ENCODE peak calls at places on chromosomes 5 and 9, in seven cellular contexts. One of them, this sample, is unnamed.
A peak's percentile ranks its signal among the peaks of the same experiment; 100 is the strongest.

GRCh38 chr9:133108794-133109641 is 12.0 kb downstream of the RALGDS start:
- DNase-seq in GM13977: no peak
- DNase-seq in fibroblast of pulmonary artery: no peak
- DNase-seq in CD4-positive, alpha-beta T cell: no peak
- DNase-seq in BJ: no peak
- DNase-seq in ovary: peak; percentile 26
- DNase-seq in omental fat pad: no peak
- DNase-seq in this sample: no peak

GRCh38 chr9:107106416-107106815 is 176.7 kb upstream of the RAD23B start:
- DNase-seq in GM13977: no peak
- DNase-seq in ovary: no peak
- DNase-seq in BJ: no peak
- DNase-seq in fibroblast of pulmonary artery: no peak
- DNase-seq in CD4-positive, alpha-beta T cell: no peak
- DNase-seq in omental fat pad: no peak
- DNase-seq in this sample: no peak

GRCh38 chr9:6467006-6467625 is 54.1 kb downstream of the UHRF2 start:
- DNase-seq in BJ: no peak
- DNase-seq in GM13977: no peak
- DNase-seq in omental fat pad: no peak
- DNase-seq in CD4-positive, alpha-beta T cell: no peak
- DNase-seq in ovary: no peak
- DNase-seq in fibroblast of pulmonary artery: peak; percentile 47
- DNase-seq in this sample: no peak

GRCh38 chr9:23769307-23769935 is 56.6 kb downstream of the ELAVL2 start:
- DNase-seq in BJ: peak; percentile 83
- DNase-seq in GM13977: no peak
- DNase-seq in CD4-positive, alpha-beta T cell: no peak
- DNase-seq in omental fat pad: no peak
- DNase-seq in fibroblast of pulmonary artery: peak; percentile 0
- DNase-seq in ovary: no peak
- DNase-seq in this sample: no peak

GRCh38 chr5:8865686-8866374 is 680.0 kb downstream of the SEMA5A start:
- DNase-seq in fibroblast of pulmonary artery: no peak
- DNase-seq in omental fat pad: no peak
- DNase-seq in ovary: no peak
- DNase-seq in GM13977: no peak
- DNase-seq in BJ: no peak
- DNase-seq in CD4-positive, alpha-beta T cell: no peak
- DNase-seq in this sample: no peak

GRCh38 chr9:32551491-32552049 is 557 bp upstream of the SMIM27 start:
- DNase-seq in ovary: peak; percentile 58
- DNase-seq in GM13977: peak; percentile 39
- DNase-seq in omental fat pad: no peak
- DNase-seq in CD4-positive, alpha-beta T cell: peak; percentile 48
- DNase-seq in fibroblast of pulmonary artery: peak; percentile 25
- DNase-seq in BJ: no peak
- DNase-seq in this sample: no peak

GRCh38 chr9:94950733-94951590 is 224.5 kb downstream of the AOPEP start:
- DNase-seq in fibroblast of pulmonary artery: peak; percentile 44
- DNase-seq in CD4-positive, alpha-beta T cell: no peak
- DNase-seq in BJ: no peak
- DNase-seq in omental fat pad: no peak
- DNase-seq in ovary: no peak
- DNase-seq in GM13977: no peak
- DNase-seq in this sample: no peak

GRCh38 chr5:76000586-76000985 is 82.6 kb upstream of the SV2C start:
- DNase-seq in ovary: no peak
- DNase-seq in CD4-positive, alpha-beta T cell: no peak
- DNase-seq in omental fat pad: no peak
- DNase-seq in BJ: no peak
- DNase-seq in GM13977: no peak
- DNase-seq in fibroblast of pulmonary artery: no peak
- DNase-seq in this sample: no peak

GRCh38 chr9:87701491-87701890 is 24.4 kb upstream of the CTSL start:
- DNase-seq in BJ: no peak
- DNase-seq in GM13977: no peak
- DNase-seq in omental fat pad: no peak
- DNase-seq in ovary: no peak
- DNase-seq in CD4-positive, alpha-beta T cell: no peak
- DNase-seq in fibroblast of pulmonary artery: no peak
- DNase-seq in this sample: no peak

GRCh38 chr9:14652729-14653377 is 40.4 kb downstream of the ZDHHC21 start:
- DNase-seq in ovary: no peak
- DNase-seq in CD4-positive, alpha-beta T cell: no peak
- DNase-seq in GM13977: no peak
- DNase-seq in fibroblast of pulmonary artery: peak; percentile 29
- DNase-seq in omental fat pad: no peak
- DNase-seq in BJ: no peak
- DNase-seq in this sample: no peak

GRCh38 chr5:31106259-31106658 is 87.2 kb upstream of the CDH6 start:
- DNase-seq in BJ: no peak
- DNase-seq in omental fat pad: no peak
- DNase-seq in ovary: no peak
- DNase-seq in fibroblast of pulmonary artery: no peak
- DNase-seq in GM13977: no peak
- DNase-seq in CD4-positive, alpha-beta T cell: no peak
- DNase-seq in this sample: no peak

GRCh38 chr5:52893105-52893504 is 96.0 kb upstream of the ITGA2 start:
- DNase-seq in CD4-positive, alpha-beta T cell: no peak
- DNase-seq in ovary: no peak
- DNase-seq in omental fat pad: no peak
- DNase-seq in BJ: no peak
- DNase-seq in GM13977: no peak
- DNase-seq in fibroblast of pulmonary artery: peak; percentile 82
- DNase-seq in this sample: no peak

GRCh38 chr5:19988447-19988846 is 447 bp upstream of the CDH18 start:
- DNase-seq in BJ: no peak
- DNase-seq in ovary: no peak
- DNase-seq in GM13977: no peak
- DNase-seq in omental fat pad: no peak
- DNase-seq in fibroblast of pulmonary artery: no peak
- DNase-seq in CD4-positive, alpha-beta T cell: no peak
- DNase-seq in this sample: no peak

GRCh38 chr5:36928947-36929346 is 52.4 kb downstream of the NIPBL start:
- DNase-seq in GM13977: no peak
- DNase-seq in ovary: no peak
- DNase-seq in BJ: peak; percentile 42
- DNase-seq in fibroblast of pulmonary artery: peak; percentile 35
- DNase-seq in omental fat pad: no peak
- DNase-seq in CD4-positive, alpha-beta T cell: no peak
- DNase-seq in this sample: no peak

DNA sequence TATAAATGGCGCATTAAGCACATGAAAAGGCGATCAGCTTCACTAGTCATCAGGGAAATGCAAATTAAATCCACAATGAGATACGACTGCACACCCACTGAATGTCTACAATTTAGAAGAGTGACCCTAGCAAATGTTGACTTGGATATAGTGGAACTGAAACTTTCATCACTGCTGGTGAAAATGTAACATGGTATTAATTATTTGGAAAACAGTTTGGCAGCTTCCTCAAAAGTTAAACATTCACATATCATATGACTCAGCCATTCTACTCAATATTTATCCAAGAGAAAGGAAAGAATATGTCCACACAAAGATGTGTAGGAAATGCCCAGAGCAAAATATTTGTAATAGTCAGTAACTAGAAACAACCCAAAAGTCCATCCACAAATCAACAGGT is 146.5 kb downstream of the LPAR1 start:
- DNase-seq in ovary: no peak
- DNase-seq in omental fat pad: no peak
- DNase-seq in CD4-positive, alpha-beta T cell: no peak
- DNase-seq in BJ: no peak
- DNase-seq in fibroblast of pulmonary artery: peak; percentile 20
- DNase-seq in GM13977: no peak
- DNase-seq in this sample: no peak
- TF ChIP-seq CTCF in ovary: no peak
- TF ChIP-seq CTCF in omental fat pad: no peak
- TF ChIP-seq CTCF in CD4-positive, alpha-beta T cell: no peak
- TF ChIP-seq CTCF in BJ: no peak
- TF ChIP-seq CTCF in fibroblast of pulmonary artery: no peak
- TF ChIP-seq CTCF in GM13977: no peak
- TF ChIP-seq CTCF in this sample: no peak

GRCh38 chr5:107104774-107105050 is 566.0 kb downstream of the EFNA5 start:
- DNase-seq in ovary: no peak
- DNase-seq in GM13977: no peak
- DNase-seq in omental fat pad: no peak
- DNase-seq in CD4-positive, alpha-beta T cell: no peak
- DNase-seq in BJ: no peak
- DNase-seq in fibroblast of pulmonary artery: peak; percentile 30
- DNase-seq in this sample: no peak
- TF ChIP-seq CTCF in ovary: no peak
- TF ChIP-seq CTCF in GM13977: peak; percentile 51
- TF ChIP-seq CTCF in omental fat pad: no peak
- TF ChIP-seq CTCF in CD4-positive, alpha-beta T cell: no peak
- TF ChIP-seq CTCF in BJ: no peak
- TF ChIP-seq CTCF in fibroblast of pulmonary artery: peak; percentile 27
- TF ChIP-seq CTCF in this sample: no peak

DNA sequence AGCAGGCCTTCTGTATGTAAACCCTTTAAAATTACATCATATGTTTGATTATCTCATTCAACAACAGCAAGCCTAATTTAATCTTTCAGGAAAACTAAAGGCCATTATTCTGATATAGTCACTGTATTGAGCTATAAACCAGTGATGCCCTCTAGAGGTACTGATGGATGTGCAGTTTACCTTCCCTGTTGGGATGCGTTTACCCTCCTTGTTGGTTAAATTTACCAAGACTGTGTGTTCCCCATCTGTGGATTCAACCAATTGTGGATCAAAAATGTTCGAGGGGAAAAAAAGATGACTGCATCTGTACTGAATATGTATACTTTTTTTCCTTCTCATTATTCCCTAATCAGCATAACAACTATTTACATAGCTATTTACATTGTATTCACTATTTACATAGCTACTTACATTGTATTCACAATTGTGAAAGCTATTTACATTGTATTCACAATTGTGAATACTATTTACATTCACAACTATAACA is 3.7 kb upstream of the BAAT start:
- DNase-seq in BJ: no peak
- DNase-seq in fibroblast of pulmonary artery: no peak
- DNase-seq in omental fat pad: no peak
- DNase-seq in CD4-positive, alpha-beta T cell: no peak
- DNase-seq in GM13977: no peak
- DNase-seq in ovary: no peak
- DNase-seq in this sample: no peak
- TF ChIP-seq CTCF in BJ: peak; percentile 42
- TF ChIP-seq CTCF in fibroblast of pulmonary artery: peak; percentile 60
- TF ChIP-seq CTCF in omental fat pad: no peak
- TF ChIP-seq CTCF in CD4-positive, alpha-beta T cell: no peak
- TF ChIP-seq CTCF in GM13977: peak; percentile 22
- TF ChIP-seq CTCF in ovary: no peak
- TF ChIP-seq CTCF in this sample: no peak

GRCh38 chr9:138075961-138076649 is 198.5 kb downstream of the CACNA1B start:
- DNase-seq in fibroblast of pulmonary artery: no peak
- DNase-seq in omental fat pad: no peak
- DNase-seq in CD4-positive, alpha-beta T cell: peak; percentile 10
- DNase-seq in ovary: no peak
- DNase-seq in BJ: no peak
- DNase-seq in GM13977: no peak
- DNase-seq in this sample: no peak
- TF ChIP-seq CTCF in fibroblast of pulmonary artery: no peak
- TF ChIP-seq CTCF in omental fat pad: no peak
- TF ChIP-seq CTCF in CD4-positive, alpha-beta T cell: no peak
- TF ChIP-seq CTCF in ovary: no peak
- TF ChIP-seq CTCF in BJ: no peak
- TF ChIP-seq CTCF in GM13977: no peak
- TF ChIP-seq CTCF in this sample: no peak

DNA sequence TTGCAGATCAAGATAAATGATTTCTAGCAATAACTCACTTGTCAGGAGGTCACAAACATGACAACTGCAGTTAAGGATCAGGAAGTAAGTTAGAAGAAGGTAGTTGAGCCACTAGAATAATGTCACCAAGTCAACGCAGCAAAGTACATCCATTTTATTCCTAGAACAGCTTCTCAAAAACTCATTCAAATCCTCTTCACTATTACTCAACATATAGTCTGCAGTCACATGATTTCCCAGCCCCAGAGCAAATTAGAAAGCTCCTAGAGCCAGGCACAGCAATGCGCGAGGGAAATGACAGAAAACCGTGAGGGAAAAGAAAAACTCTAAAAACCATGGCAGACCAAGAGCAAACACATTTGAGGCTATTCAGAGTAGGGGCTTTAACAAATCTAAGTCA is 49.9 kb upstream of the ZNF622 start:
- DNase-seq in BJ: no peak
- DNase-seq in CD4-positive, alpha-beta T cell: no peak
- DNase-seq in ovary: no peak
- DNase-seq in fibroblast of pulmonary artery: no peak
- DNase-seq in omental fat pad: no peak
- DNase-seq in GM13977: no peak
- DNase-seq in this sample: no peak
- TF ChIP-seq CTCF in BJ: no peak
- TF ChIP-seq CTCF in CD4-positive, alpha-beta T cell: no peak
- TF ChIP-seq CTCF in ovary: no peak
- TF ChIP-seq CTCF in fibroblast of pulmonary artery: no peak
- TF ChIP-seq CTCF in omental fat pad: no peak
- TF ChIP-seq CTCF in GM13977: no peak
- TF ChIP-seq CTCF in this sample: no peak

GRCh38 chr9:124392855-124393460 is 22.3 kb downstream of the PSMB7 start:
- DNase-seq in GM13977: no peak
- DNase-seq in omental fat pad: no peak
- DNase-seq in BJ: peak; percentile 66
- DNase-seq in ovary: no peak
- DNase-seq in CD4-positive, alpha-beta T cell: no peak
- DNase-seq in fibroblast of pulmonary artery: peak; percentile 69
- DNase-seq in this sample: no peak
- TF ChIP-seq CTCF in GM13977: no peak
- TF ChIP-seq CTCF in omental fat pad: no peak
- TF ChIP-seq CTCF in BJ: peak; percentile 65
- TF ChIP-seq CTCF in ovary: no peak
- TF ChIP-seq CTCF in CD4-positive, alpha-beta T cell: no peak
- TF ChIP-seq CTCF in fibroblast of pulmonary artery: peak; percentile 67
- TF ChIP-seq CTCF in this sample: peak; percentile 29

DNA sequence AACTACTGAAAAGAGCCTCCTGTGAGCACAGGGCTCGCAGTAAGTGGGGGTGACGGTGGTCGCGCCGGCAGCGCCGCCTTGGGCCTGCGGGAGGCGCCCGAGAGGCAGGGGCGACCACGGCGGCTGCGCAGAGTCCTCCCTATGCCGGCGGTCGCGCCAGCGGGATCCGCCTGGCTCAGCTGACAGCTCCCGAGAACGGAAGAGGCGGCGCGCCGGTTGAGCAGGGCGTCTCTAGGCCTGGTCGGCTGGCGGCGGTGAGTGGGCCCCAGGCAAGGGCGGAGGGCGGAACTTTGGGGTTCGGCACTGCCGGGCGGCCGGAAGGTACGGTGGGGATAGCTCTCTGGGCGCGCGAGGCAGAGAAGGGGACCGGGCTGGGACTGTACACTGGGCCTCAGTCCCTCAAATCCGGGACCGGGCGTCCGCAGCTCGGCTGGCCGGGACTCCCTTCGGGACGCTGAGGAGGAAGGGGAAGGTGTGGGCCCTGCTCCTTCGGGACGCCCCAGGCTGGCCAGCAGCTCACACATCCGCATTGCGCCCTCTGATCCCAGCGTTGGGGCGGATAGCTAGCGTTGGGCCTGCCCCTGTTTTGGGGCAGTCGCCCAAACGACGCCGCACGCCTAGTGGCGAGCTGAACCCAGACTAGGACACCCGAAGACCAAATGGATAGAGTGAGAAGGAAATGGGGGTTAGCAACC is at the start of gene RNF14:
- DNase-seq in omental fat pad: peak; percentile 77
- DNase-seq in CD4-positive, alpha-beta T cell: peak; percentile 88
- DNase-seq in fibroblast of pulmonary artery: peak; percentile 92
- DNase-seq in BJ: peak; percentile 59
- DNase-seq in ovary: peak; percentile 95
- DNase-seq in GM13977: peak; percentile 94
- DNase-seq in this sample: peak; percentile 92
- TF ChIP-seq CTCF in omental fat pad: peak; percentile 58
- TF ChIP-seq CTCF in CD4-positive, alpha-beta T cell: peak; percentile 97
- TF ChIP-seq CTCF in fibroblast of pulmonary artery: peak; percentile 49
- TF ChIP-seq CTCF in BJ: peak; percentile 83
- TF ChIP-seq CTCF in ovary: peak; percentile 97
- TF ChIP-seq CTCF in GM13977: peak; percentile 92
- TF ChIP-seq CTCF in this sample: peak; percentile 100

This sample was measured in CD14-positive monocyte.